ENCODE peak calls at places on chromosomes 7 and 10, in eight cellular contexts. One of them, this sample, is unnamed.

GRCh38 chr7:89223906-89224395 is 428.4 kb upstream of the TEX47 start:
- DNase-seq in hepatocyte: no peak
- DNase-seq in OCI-LY7: no peak
- DNase-seq in NCI-H510A treated with DMSO at 0.1 percent for 48 hours: no peak
- DNase-seq in MV-4-11: no peak
- DNase-seq in T follicular helper cell: no peak
- DNase-seq in CD8-positive, alpha-beta T cell: no peak
- DNase-seq in pulmonary artery endothelial cell: no peak
- DNase-seq in this sample: no peak

GRCh38 chr10:21506351-21506750 is 19.1 kb downstream of the SKIDA1 start:
- DNase-seq in T follicular helper cell: no peak
- DNase-seq in OCI-LY7: no peak
- DNase-seq in MV-4-11: peak
- DNase-seq in NCI-H510A treated with DMSO at 0.1 percent for 48 hours: no peak
- DNase-seq in CD8-positive, alpha-beta T cell: no peak
- DNase-seq in hepatocyte: no peak
- DNase-seq in pulmonary artery endothelial cell: no peak
- DNase-seq in this sample: no peak

GRCh38 chr7:103343758-103344452 is 662 bp downstream of the DNAJC2 start:
- DNase-seq in CD8-positive, alpha-beta T cell: no peak
- DNase-seq in OCI-LY7: peak
- DNase-seq in hepatocyte: peak
- DNase-seq in MV-4-11: peak
- DNase-seq in pulmonary artery endothelial cell: no peak
- DNase-seq in NCI-H510A treated with DMSO at 0.1 percent for 48 hours: no peak
- DNase-seq in T follicular helper cell: peak
- DNase-seq in this sample: peak

GRCh38 chr7:120857558-120858298 is at the start of gene TSPAN12:
- DNase-seq in pulmonary artery endothelial cell: peak
- DNase-seq in hepatocyte: peak
- DNase-seq in NCI-H510A treated with DMSO at 0.1 percent for 48 hours: peak
- DNase-seq in CD8-positive, alpha-beta T cell: peak
- DNase-seq in T follicular helper cell: peak
- DNase-seq in OCI-LY7: no peak
- DNase-seq in MV-4-11: peak
- DNase-seq in this sample: peak

GRCh38 chr10:88092975-88093374 is 229.6 kb downstream of the PTEN start:
- DNase-seq in hepatocyte: peak
- DNase-seq in NCI-H510A treated with DMSO at 0.1 percent for 48 hours: peak
- DNase-seq in pulmonary artery endothelial cell: no peak
- DNase-seq in MV-4-11: no peak
- DNase-seq in T follicular helper cell: no peak
- DNase-seq in OCI-LY7: no peak
- DNase-seq in CD8-positive, alpha-beta T cell: no peak
- DNase-seq in this sample: no peak

GRCh38 chr10:84429926-84430520 is 101.6 kb downstream of the CCSER2 start:
- DNase-seq in T follicular helper cell: peak
- DNase-seq in hepatocyte: peak
- DNase-seq in CD8-positive, alpha-beta T cell: peak
- DNase-seq in OCI-LY7: peak
- DNase-seq in pulmonary artery endothelial cell: peak
- DNase-seq in MV-4-11: peak
- DNase-seq in NCI-H510A treated with DMSO at 0.1 percent for 48 hours: peak
- DNase-seq in this sample: peak

GRCh38 chr10:76906221-76906620 is 731.4 kb downstream of the KCNMA1 start:
- DNase-seq in MV-4-11: no peak
- DNase-seq in OCI-LY7: no peak
- DNase-seq in hepatocyte: no peak
- DNase-seq in T follicular helper cell: no peak
- DNase-seq in CD8-positive, alpha-beta T cell: no peak
- DNase-seq in pulmonary artery endothelial cell: no peak
- DNase-seq in NCI-H510A treated with DMSO at 0.1 percent for 48 hours: no peak
- DNase-seq in this sample: no peak

GRCh38 chr10:79947083-79947415 is 1.9 kb downstream of the SFTPD start:
- DNase-seq in hepatocyte: no peak
- DNase-seq in T follicular helper cell: no peak
- DNase-seq in OCI-LY7: no peak
- DNase-seq in MV-4-11: no peak
- DNase-seq in pulmonary artery endothelial cell: no peak
- DNase-seq in CD8-positive, alpha-beta T cell: no peak
- DNase-seq in NCI-H510A treated with DMSO at 0.1 percent for 48 hours: peak
- DNase-seq in this sample: no peak

GRCh38 chr7:49850921-49851613 is 77.6 kb downstream of the VWC2 start:
- DNase-seq in T follicular helper cell: no peak
- DNase-seq in OCI-LY7: no peak
- DNase-seq in pulmonary artery endothelial cell: no peak
- DNase-seq in NCI-H510A treated with DMSO at 0.1 percent for 48 hours: no peak
- DNase-seq in CD8-positive, alpha-beta T cell: no peak
- DNase-seq in hepatocyte: peak
- DNase-seq in MV-4-11: no peak
- DNase-seq in this sample: no peak

GRCh38 chr10:126387931-126388911 is at the start of gene ADAM12:
- DNase-seq in OCI-LY7: no peak
- DNase-seq in CD8-positive, alpha-beta T cell: no peak
- DNase-seq in hepatocyte: peak
- DNase-seq in NCI-H510A treated with DMSO at 0.1 percent for 48 hours: no peak
- DNase-seq in MV-4-11: no peak
- DNase-seq in pulmonary artery endothelial cell: no peak
- DNase-seq in T follicular helper cell: no peak
- DNase-seq in this sample: peak

GRCh38 chr7:129644634-129645230 is 33.2 kb downstream of the NRF1 start:
- DNase-seq in NCI-H510A treated with DMSO at 0.1 percent for 48 hours: peak
- DNase-seq in OCI-LY7: peak
- DNase-seq in hepatocyte: peak
- DNase-seq in T follicular helper cell: no peak
- DNase-seq in pulmonary artery endothelial cell: no peak
- DNase-seq in CD8-positive, alpha-beta T cell: no peak
- DNase-seq in MV-4-11: peak
- DNase-seq in this sample: no peak

GRCh38 chr10:130820880-130821482 is 490.5 kb downstream of the TCERG1L start:
- DNase-seq in pulmonary artery endothelial cell: no peak
- DNase-seq in NCI-H510A treated with DMSO at 0.1 percent for 48 hours: no peak
- DNase-seq in T follicular helper cell: no peak
- DNase-seq in OCI-LY7: no peak
- DNase-seq in hepatocyte: no peak
- DNase-seq in MV-4-11: no peak
- DNase-seq in CD8-positive, alpha-beta T cell: no peak
- DNase-seq in this sample: no peak

GRCh38 chr7:91046322-91047088 is 217.7 kb upstream of the FZD1 start:
- DNase-seq in NCI-H510A treated with DMSO at 0.1 percent for 48 hours: no peak
- DNase-seq in T follicular helper cell: no peak
- DNase-seq in hepatocyte: no peak
- DNase-seq in pulmonary artery endothelial cell: no peak
- DNase-seq in CD8-positive, alpha-beta T cell: no peak
- DNase-seq in OCI-LY7: no peak
- DNase-seq in MV-4-11: no peak
- DNase-seq in this sample: no peak

GRCh38 chr7:34096135-34096775 is 190.9 kb downstream of the BMPER start:
- DNase-seq in T follicular helper cell: no peak
- DNase-seq in CD8-positive, alpha-beta T cell: no peak
- DNase-seq in NCI-H510A treated with DMSO at 0.1 percent for 48 hours: no peak
- DNase-seq in OCI-LY7: no peak
- DNase-seq in MV-4-11: peak
- DNase-seq in pulmonary artery endothelial cell: no peak
- DNase-seq in hepatocyte: peak
- DNase-seq in this sample: no peak

GRCh38 chr10:43249962-43250624 is 16.8 kb downstream of the RASGEF1A start:
- DNase-seq in OCI-LY7: no peak
- DNase-seq in hepatocyte: no peak
- DNase-seq in CD8-positive, alpha-beta T cell: peak
- DNase-seq in pulmonary artery endothelial cell: no peak
- DNase-seq in NCI-H510A treated with DMSO at 0.1 percent for 48 hours: no peak
- DNase-seq in MV-4-11: no peak
- DNase-seq in T follicular helper cell: no peak
- DNase-seq in this sample: no peak

GRCh38 chr10:5479481-5480161 is 19.7 kb downstream of the CALML5 start:
- DNase-seq in MV-4-11: no peak
- DNase-seq in CD8-positive, alpha-beta T cell: no peak
- DNase-seq in OCI-LY7: peak
- DNase-seq in T follicular helper cell: no peak
- DNase-seq in pulmonary artery endothelial cell: no peak
- DNase-seq in hepatocyte: no peak
- DNase-seq in NCI-H510A treated with DMSO at 0.1 percent for 48 hours: no peak
- DNase-seq in this sample: no peak

GRCh38 chr7:48803250-48803649 is 121.1 kb upstream of the CDC14C start:
- DNase-seq in CD8-positive, alpha-beta T cell: no peak
- DNase-seq in T follicular helper cell: no peak
- DNase-seq in pulmonary artery endothelial cell: no peak
- DNase-seq in MV-4-11: no peak
- DNase-seq in NCI-H510A treated with DMSO at 0.1 percent for 48 hours: no peak
- DNase-seq in OCI-LY7: no peak
- DNase-seq in hepatocyte: no peak
- DNase-seq in this sample: no peak

GRCh38 chr10:130635528-130635927 is 499.3 kb downstream of the GLRX3 start:
- DNase-seq in OCI-LY7: no peak
- DNase-seq in T follicular helper cell: no peak
- DNase-seq in MV-4-11: no peak
- DNase-seq in pulmonary artery endothelial cell: no peak
- DNase-seq in hepatocyte: no peak
- DNase-seq in NCI-H510A treated with DMSO at 0.1 percent for 48 hours: no peak
- DNase-seq in CD8-positive, alpha-beta T cell: no peak
- DNase-seq in this sample: no peak

GRCh38 chr10:11757452-11757819 is 15.3 kb downstream of the ECHDC3 start:
- DNase-seq in NCI-H510A treated with DMSO at 0.1 percent for 48 hours: peak
- DNase-seq in MV-4-11: no peak
- DNase-seq in pulmonary artery endothelial cell: peak
- DNase-seq in hepatocyte: peak
- DNase-seq in CD8-positive, alpha-beta T cell: no peak
- DNase-seq in OCI-LY7: no peak
- DNase-seq in T follicular helper cell: no peak
- DNase-seq in this sample: no peak

GRCh38 chr10:97939446-97939990 is 89.9 kb downstream of the GOLGA7B start:
- DNase-seq in hepatocyte: no peak
- DNase-seq in T follicular helper cell: no peak
- DNase-seq in pulmonary artery endothelial cell: no peak
- DNase-seq in CD8-positive, alpha-beta T cell: no peak
- DNase-seq in NCI-H510A treated with DMSO at 0.1 percent for 48 hours: no peak
- DNase-seq in OCI-LY7: no peak
- DNase-seq in MV-4-11: no peak
- DNase-seq in this sample: no peak

This sample was measured in hypothalamus.